ENCODE peak calls at places on chromosome 12, in seven cellular contexts. One of them, this sample, is unnamed.

GRCh38 chr12:115261249-115261648 is 577.3 kb upstream of the TBX3 start:
- DNase-seq in AG10803: no peak
- DNase-seq in uterus: no peak
- DNase-seq in A549: no peak
- DNase-seq in lower lobe of right lung: no peak
- DNase-seq in A673: no peak
- DNase-seq in HCT116: no peak
- DNase-seq in this sample: no peak

GRCh38 chr12:108337235-108338223 is 1.6 kb downstream of the CMKLR1 start:
- DNase-seq in AG10803: peak
- DNase-seq in A673: peak
- DNase-seq in HCT116: peak
- DNase-seq in uterus: no peak
- DNase-seq in lower lobe of right lung: no peak
- DNase-seq in A549: peak
- DNase-seq in this sample: no peak

GRCh38 chr12:48883305-48884171 is 17.9 kb upstream of the RND1 start:
- DNase-seq in HCT116: no peak
- DNase-seq in A673: peak
- DNase-seq in A549: peak
- DNase-seq in lower lobe of right lung: no peak
- DNase-seq in uterus: no peak
- DNase-seq in AG10803: no peak
- DNase-seq in this sample: no peak

GRCh38 chr12:84632556-84632955 is 280.0 kb downstream of the SLC6A15 start:
- DNase-seq in A549: no peak
- DNase-seq in A673: no peak
- DNase-seq in uterus: no peak
- DNase-seq in AG10803: no peak
- DNase-seq in HCT116: no peak
- DNase-seq in lower lobe of right lung: no peak
- DNase-seq in this sample: no peak

GRCh38 chr12:68450947-68451260 is 118.7 kb upstream of the MDM1 start:
- DNase-seq in AG10803: no peak
- DNase-seq in A673: no peak
- DNase-seq in HCT116: no peak
- DNase-seq in A549: no peak
- DNase-seq in uterus: no peak
- DNase-seq in lower lobe of right lung: no peak
- DNase-seq in this sample: no peak

GRCh38 chr12:111409403-111410228 is 3.9 kb downstream of the SH2B3 start:
- DNase-seq in uterus: peak
- DNase-seq in A549: no peak
- DNase-seq in AG10803: peak
- DNase-seq in A673: peak
- DNase-seq in lower lobe of right lung: peak
- DNase-seq in HCT116: no peak
- DNase-seq in this sample: no peak

GRCh38 chr12:6943387-6943718 is 263 bp upstream of the RNU7-1 start:
- DNase-seq in uterus: peak
- DNase-seq in A549: peak
- DNase-seq in HCT116: peak
- DNase-seq in A673: peak
- DNase-seq in lower lobe of right lung: peak
- DNase-seq in AG10803: peak
- DNase-seq in this sample: peak

GRCh38 chr12:50589650-50590435 is 85.1 kb downstream of the DIP2B start:
- DNase-seq in A549: no peak
- DNase-seq in HCT116: no peak
- DNase-seq in lower lobe of right lung: no peak
- DNase-seq in AG10803: peak
- DNase-seq in uterus: no peak
- DNase-seq in A673: peak
- DNase-seq in this sample: peak

GRCh38 chr12:3863756-3864155 is 9.4 kb downstream of the PARP11 start:
- DNase-seq in A673: no peak
- DNase-seq in A549: no peak
- DNase-seq in AG10803: no peak
- DNase-seq in uterus: no peak
- DNase-seq in HCT116: no peak
- DNase-seq in lower lobe of right lung: no peak
- DNase-seq in this sample: no peak

GRCh38 chr12:89247541-89247942 is 104.8 kb downstream of the DUSP6 start:
- DNase-seq in uterus: no peak
- DNase-seq in A673: no peak
- DNase-seq in lower lobe of right lung: no peak
- DNase-seq in HCT116: peak
- DNase-seq in AG10803: peak
- DNase-seq in A549: no peak
- DNase-seq in this sample: no peak

GRCh38 chr12:7090222-7090998 is 1.8 kb downstream of the C1R start:
- DNase-seq in uterus: no peak
- DNase-seq in lower lobe of right lung: no peak
- DNase-seq in AG10803: peak
- DNase-seq in A549: no peak
- DNase-seq in A673: peak
- DNase-seq in HCT116: no peak
- DNase-seq in this sample: no peak

GRCh38 chr12:47858511-47859266 is 39.0 kb upstream of the HDAC7 start:
- DNase-seq in uterus: no peak
- DNase-seq in AG10803: no peak
- DNase-seq in HCT116: peak
- DNase-seq in lower lobe of right lung: no peak
- DNase-seq in A673: no peak
- DNase-seq in A549: no peak
- DNase-seq in this sample: no peak

GRCh38 chr12:100758083-100758482 is 36.5 kb upstream of the ANO4 start:
- DNase-seq in lower lobe of right lung: no peak
- DNase-seq in A673: no peak
- DNase-seq in uterus: no peak
- DNase-seq in HCT116: no peak
- DNase-seq in AG10803: no peak
- DNase-seq in A549: no peak
- DNase-seq in this sample: no peak

GRCh38 chr12:25130741-25131188 is 64.2 kb downstream of the DNAI7 start:
- DNase-seq in HCT116: peak
- DNase-seq in lower lobe of right lung: no peak
- DNase-seq in A549: peak
- DNase-seq in A673: peak
- DNase-seq in AG10803: peak
- DNase-seq in uterus: no peak
- DNase-seq in this sample: peak

GRCh38 chr12:11904124-11904523 is 166.6 kb upstream of the BCL2L14 start:
- DNase-seq in lower lobe of right lung: no peak
- DNase-seq in A549: no peak
- DNase-seq in AG10803: no peak
- DNase-seq in A673: no peak
- DNase-seq in uterus: no peak
- DNase-seq in HCT116: no peak
- DNase-seq in this sample: no peak

DNA sequence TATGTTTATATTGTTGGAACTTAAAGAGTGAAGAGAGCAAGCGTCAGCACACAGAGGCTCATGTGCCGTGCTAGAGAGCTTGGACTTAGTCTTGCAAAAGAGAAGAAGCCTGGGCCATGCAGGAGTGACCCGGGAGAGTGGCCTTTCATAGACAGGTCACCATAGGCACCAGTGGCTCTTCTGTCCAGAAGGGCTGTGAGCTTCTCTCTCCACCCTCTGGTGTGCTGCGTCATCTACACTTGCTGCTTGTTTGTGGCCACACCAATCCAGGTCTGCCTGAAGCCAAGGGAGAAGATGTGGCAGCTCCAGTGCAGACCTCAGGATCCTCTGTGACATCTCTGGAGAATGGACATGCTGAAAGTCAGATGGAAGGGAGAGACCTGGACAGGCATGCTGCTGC is 74.4 kb downstream of the NTF3 start:
- DNase-seq in HCT116: no peak
- DNase-seq in lower lobe of right lung: no peak
- DNase-seq in A673: no peak
- DNase-seq in A549: no peak
- DNase-seq in AG10803: no peak
- DNase-seq in uterus: no peak
- DNase-seq in this sample: no peak
- TF ChIP-seq CTCF in HCT116: no peak
- TF ChIP-seq CTCF in lower lobe of right lung: no peak
- TF ChIP-seq CTCF in A673: no peak
- TF ChIP-seq CTCF in A549: no peak
- TF ChIP-seq CTCF in AG10803: no peak
- TF ChIP-seq CTCF in uterus: no peak
- TF ChIP-seq CTCF in this sample: no peak

GRCh38 chr12:70366581-70367267 is 634 bp downstream of the KCNMB4 start:
- DNase-seq in A673: peak
- DNase-seq in AG10803: peak
- DNase-seq in lower lobe of right lung: peak
- DNase-seq in A549: peak
- DNase-seq in uterus: peak
- DNase-seq in HCT116: peak
- DNase-seq in this sample: no peak

GRCh38 chr12:70365398-70365647 is 767 bp upstream of the KCNMB4 start:
- DNase-seq in A673: no peak
- DNase-seq in AG10803: no peak
- DNase-seq in uterus: no peak
- DNase-seq in lower lobe of right lung: no peak
- DNase-seq in A549: no peak
- DNase-seq in HCT116: no peak
- DNase-seq in this sample: no peak

GRCh38 chr12:70367268-70368141 is 1.4 kb downstream of the KCNMB4 start:
- DNase-seq in A549: no peak
- DNase-seq in A673: no peak
- DNase-seq in AG10803: no peak
- DNase-seq in uterus: no peak
- DNase-seq in HCT116: no peak
- DNase-seq in lower lobe of right lung: no peak
- DNase-seq in this sample: no peak

GRCh38 chr12:70365648-70366518 is at the start of gene KCNMB4:
- DNase-seq in AG10803: peak
- DNase-seq in A549: peak
- DNase-seq in HCT116: no peak
- DNase-seq in uterus: peak
- DNase-seq in lower lobe of right lung: peak
- DNase-seq in A673: peak
- DNase-seq in this sample: no peak

GRCh38 chr12:70364695-70365397 is 1.2 kb upstream of the KCNMB4 start:
- DNase-seq in HCT116: no peak
- DNase-seq in A673: no peak
- DNase-seq in lower lobe of right lung: no peak
- DNase-seq in A549: peak
- DNase-seq in AG10803: no peak
- DNase-seq in uterus: no peak
- DNase-seq in this sample: no peak
- H3K4me3 ChIP-seq in HCT116: peak
- H3K4me3 ChIP-seq in A673: peak
- H3K4me3 ChIP-seq in lower lobe of right lung: peak
- H3K4me3 ChIP-seq in A549: peak
- H3K4me3 ChIP-seq in AG10803: no peak
- H3K4me3 ChIP-seq in uterus: peak
- H3K4me3 ChIP-seq in this sample: no peak

GRCh38 chr12:75890141-75890540 is 141.4 kb downstream of the PHLDA1 start:
- DNase-seq in HCT116: no peak
- DNase-seq in A549: no peak
- DNase-seq in AG10803: peak
- DNase-seq in A673: no peak
- DNase-seq in lower lobe of right lung: no peak
- DNase-seq in uterus: no peak
- DNase-seq in this sample: no peak
- TF ChIP-seq CTCF in HCT116: no peak
- TF ChIP-seq CTCF in A549: no peak
- TF ChIP-seq CTCF in AG10803: no peak
- TF ChIP-seq CTCF in A673: no peak
- TF ChIP-seq CTCF in lower lobe of right lung: no peak
- TF ChIP-seq CTCF in uterus: no peak
- TF ChIP-seq CTCF in this sample: no peak

GRCh38 chr12:9707356-9707755 is 25.5 kb downstream of the CLECL1 start:
- DNase-seq in lower lobe of right lung: no peak
- DNase-seq in HCT116: no peak
- DNase-seq in uterus: no peak
- DNase-seq in A673: no peak
- DNase-seq in AG10803: no peak
- DNase-seq in A549: no peak
- DNase-seq in this sample: no peak
- H3K4me3 ChIP-seq in lower lobe of right lung: no peak
- H3K4me3 ChIP-seq in HCT116: no peak
- H3K4me3 ChIP-seq in uterus: no peak
- H3K4me3 ChIP-seq in A673: no peak
- H3K4me3 ChIP-seq in AG10803: no peak
- H3K4me3 ChIP-seq in A549: no peak
- H3K4me3 ChIP-seq in this sample: no peak

GRCh38 chr12:46677749-46678148 is 148.0 kb downstream of the SLC38A4 start:
- DNase-seq in uterus: no peak
- DNase-seq in A673: peak
- DNase-seq in AG10803: peak
- DNase-seq in lower lobe of right lung: no peak
- DNase-seq in A549: peak
- DNase-seq in HCT116: no peak
- DNase-seq in this sample: no peak
- TF ChIP-seq CTCF in uterus: peak
- TF ChIP-seq CTCF in A673: peak
- TF ChIP-seq CTCF in AG10803: peak
- TF ChIP-seq CTCF in lower lobe of right lung: no peak
- TF ChIP-seq CTCF in A549: peak
- TF ChIP-seq CTCF in HCT116: peak
- TF ChIP-seq CTCF in this sample: no peak

GRCh38 chr12:92061061-92061460 is 84.6 kb downstream of the BTG1 start:
- DNase-seq in AG10803: no peak
- DNase-seq in HCT116: no peak
- DNase-seq in A549: no peak
- DNase-seq in lower lobe of right lung: no peak
- DNase-seq in A673: no peak
- DNase-seq in uterus: no peak
- DNase-seq in this sample: no peak
- H3K4me3 ChIP-seq in AG10803: no peak
- H3K4me3 ChIP-seq in HCT116: no peak
- H3K4me3 ChIP-seq in A549: no peak
- H3K4me3 ChIP-seq in lower lobe of right lung: no peak
- H3K4me3 ChIP-seq in A673: no peak
- H3K4me3 ChIP-seq in uterus: no peak
- H3K4me3 ChIP-seq in this sample: no peak

This sample was measured in AG04449.